ENCODE peak calls at places on chromosomes 16 and 17, in five cellular contexts. K is neural crest cell; S is ovary; M is AG10803; E is CD4-positive, alpha-beta T cell. R is an unnamed sample.
A peak's percentile ranks its signal among the peaks of the same experiment; 100 is the strongest.

GRCh38 chr16:54171855-54172537 is 114.6 kb downstream of the IRX3 start:
- DNase-seq in K (no peak), S (no peak), M (peak; percentile 66), E (no peak), R (no peak)

GRCh38 chr17:30600830-30601494 is 123.8 kb downstream of the GOSR1 start:
- DNase-seq in K (no peak), S (peak; percentile 22), M (peak; percentile 9), E (peak; percentile 5), R (no peak)

GRCh38 chr17:65554568-65555223 is 6.8 kb downstream of the AXIN2 start:
- DNase-seq in K (no peak), S (peak; percentile 33), M (peak; percentile 75), E (no peak), R (no peak)

GRCh38 chr17:63760771-63761539 is 12.4 kb downstream of the CCDC47 start:
- DNase-seq in K (no peak), S (no peak), M (no peak), E (no peak), R (no peak)

GRCh38 chr17:27546624-27547300 is 84.2 kb upstream of the LGALS9 start:
- DNase-seq in K (no peak), S (no peak), M (no peak), E (no peak), R (no peak)

GRCh38 chr17:76726766-76727718 is at the start of gene METTL23:
- DNase-seq in K (peak; percentile 61), S (peak; percentile 91), M (peak; percentile 75), E (peak; percentile 75), R (peak; percentile 70)

GRCh38 chr17:83186226-83186625 is 106.8 kb downstream of the METRNL start:
- DNase-seq in K (no peak), S (peak; percentile 31), M (no peak), E (no peak), R (no peak)

GRCh38 chr16:67542464-67542863 is 13.8 kb downstream of the RIPOR1 start:
- DNase-seq in K (no peak), S (peak; percentile 30), M (peak; percentile 81), E (peak; percentile 72), R (no peak)

GRCh38 chr17:67687541-67687940 is 30.2 kb upstream of the NOL11 start:
- DNase-seq in K (no peak), S (no peak), M (no peak), E (no peak), R (no peak)

GRCh38 chr16:49036126-49036525 is 245.5 kb downstream of the CBLN1 start:
- DNase-seq in K (no peak), S (no peak), M (no peak), E (no peak), R (no peak)

GRCh38 chr17:78998311-78999055 is 11.1 kb downstream of the CANT1 start:
- DNase-seq in K (no peak), S (peak; percentile 43), M (no peak), E (no peak), R (no peak)

GRCh38 chr17:80187493-80187892 is 17.7 kb downstream of the CARD14 start:
- DNase-seq in K (no peak), S (peak; percentile 54), M (peak; percentile 29), E (no peak), R (no peak)

GRCh38 chr16:14286381-14287230 is 215.5 kb downstream of the MRTFB start:
- DNase-seq in K (no peak), S (no peak), M (no peak), E (peak; percentile 24), R (no peak)

GRCh38 chr16:53257001-53257400 is 177.3 kb upstream of the RBL2 start:
- DNase-seq in K (no peak), S (no peak), M (peak; percentile 69), E (no peak), R (no peak)

GRCh38 chr16:17529982-17530760 is 59.4 kb upstream of the XYLT1 start:
- DNase-seq in K (no peak), S (no peak), M (no peak), E (peak; percentile 27), R (no peak)

GRCh38 chr17:42819939-42820535 is 4.0 kb downstream of the BECN1 start:
- DNase-seq in K (peak; percentile 65), S (no peak), M (peak; percentile 38), E (peak; percentile 57), R (peak; percentile 28)

GRCh38 chr17:12853921-12854320 is 64.6 kb downstream of the ARHGAP44 start:
- DNase-seq in K (no peak), S (no peak), M (no peak), E (no peak), R (no peak)

GRCh38 chr16:14427371-14427948 is 202.6 kb downstream of the PARN start:
- DNase-seq in K (no peak), S (no peak), M (peak; percentile 29), E (no peak), R (no peak)

GRCh38 chr17:81510798-81511549 is 1.6 kb downstream of the ACTG1 start:
- DNase-seq in K (no peak), S (peak; percentile 44), M (no peak), E (peak; percentile 54), R (no peak)

GRCh38 chr17:43453331-43453812 is 30.4 kb upstream of the DHX8 start:
- DNase-seq in K (no peak), S (peak; percentile 34), M (no peak), E (no peak), R (no peak)

GRCh38 chr16:8655184-8655717 is 19.2 kb upstream of the ABAT start:
- DNase-seq in K (peak; percentile 32), S (no peak), M (peak; percentile 4), E (no peak), R (no peak)

GRCh38 chr17:67606471-67606870 is 111.3 kb upstream of the NOL11 start:
- DNase-seq in K (no peak), S (peak; percentile 41), M (no peak), E (no peak), R (no peak)

GRCh38 chr16:48030926-48031325 is 124.9 kb downstream of the ABCC12 start:
- DNase-seq in K (no peak), S (no peak), M (no peak), E (no peak), R (no peak)

GRCh38 chr16:86872833-86873232 is 294.5 kb downstream of the FOXL1 start:
- DNase-seq in K (no peak), S (no peak), M (no peak), E (no peak), R (no peak)

GRCh38 chr17:78248051-78248914 is 16.9 kb downstream of the TMEM235 start:
- DNase-seq in K (no peak), S (no peak), M (no peak), E (no peak), R (no peak)

GRCh38 chr17:82489851-82490511 is 29.6 kb upstream of the FOXK2 start:
- DNase-seq in K (no peak), S (no peak), M (no peak), E (no peak), R (no peak)

GRCh38 chr17:2025622-2026309 is 632 bp upstream of the RTN4RL1 start:
- DNase-seq in K (peak; percentile 67), S (peak; percentile 79), M (peak; percentile 55), E (no peak), R (peak; percentile 64)

GRCh38 chr17:78176548-78177025 is 8.2 kb downstream of the SYNGR2 start:
- DNase-seq in K (peak; percentile 71), S (peak; percentile 68), M (peak; percentile 32), E (peak; percentile 77), R (peak; percentile 74)

GRCh38 chr17:77833769-77834168 is 124.7 kb upstream of the TNRC6C start:
- DNase-seq in K (no peak), S (no peak), M (no peak), E (no peak), R (no peak)

GRCh38 chr16:83305092-83305491 is 502.7 kb upstream of the HSBP1 start:
- DNase-seq in K (no peak), S (no peak), M (peak; percentile 95), E (no peak), R (no peak)

GRCh38 chr16:88886915-88887521 is 20.6 kb upstream of the PABPN1L start:
- DNase-seq in K (no peak), S (peak; percentile 49), M (peak; percentile 59), E (no peak), R (no peak)

GRCh38 chr17:8124350-8125195 is 667 bp upstream of the HES7 start:
- DNase-seq in K (peak; percentile 13), S (no peak), M (peak; percentile 34), E (no peak), R (no peak)

GRCh38 chr17:63542942-63543821 is 7.1 kb upstream of the DCAF7 start:
- DNase-seq in K (no peak), S (no peak), M (no peak), E (no peak), R (no peak)

GRCh38 chr16:1983544-1984346 is at the start of gene GFER:
- DNase-seq in K (peak; percentile 95), S (peak; percentile 83), M (peak; percentile 92), E (peak; percentile 48), R (peak; percentile 88)

GRCh38 chr17:82060614-82061013 is 5.0 kb downstream of the DUS1L start:
- DNase-seq in K (no peak), S (no peak), M (no peak), E (no peak), R (no peak)

DNA sequence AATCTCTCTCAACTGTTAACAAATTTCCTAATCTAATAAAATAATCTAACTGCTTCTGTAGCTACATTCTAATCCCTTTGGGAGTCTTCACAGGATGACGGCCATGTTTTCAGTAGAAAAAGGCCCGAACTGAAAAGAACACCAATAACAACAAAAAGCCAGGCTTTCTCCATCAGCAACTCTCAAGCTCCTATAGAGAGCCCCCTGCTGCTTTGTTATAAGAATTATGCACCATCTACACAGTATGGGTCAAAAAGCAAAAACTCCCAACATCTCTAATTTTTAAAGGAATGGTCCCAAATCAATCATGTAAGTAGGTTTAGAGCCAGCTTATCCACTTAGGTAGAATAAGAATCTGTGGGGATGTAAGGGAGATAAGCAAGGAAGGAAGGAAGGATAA is 163.6 kb upstream of the C17orf78 start:
- DNase-seq in K (no peak), S (no peak), M (no peak), E (no peak), R (no peak)
- TF ChIP-seq CTCF in K (no peak), S (no peak), M (peak; percentile 23), E (no peak), R (peak; percentile 27)

GRCh38 chr16:85239239-85239638 is 127.0 kb upstream of the CIBAR2 start:
- DNase-seq in K (no peak), S (peak; percentile 49), M (no peak), E (no peak), R (no peak)

GRCh38 chr16:85235988-85236831 is 123.9 kb upstream of the CIBAR2 start:
- DNase-seq in K (no peak), S (peak; percentile 77), M (no peak), E (no peak), R (no peak)

GRCh38 chr16:85239871-85240270 is 127.6 kb upstream of the CIBAR2 start:
- DNase-seq in K (no peak), S (no peak), M (no peak), E (no peak), R (no peak)

GRCh38 chr16:85237817-85238216 is 125.5 kb upstream of the CIBAR2 start:
- DNase-seq in K (no peak), S (peak; percentile 39), M (no peak), E (no peak), R (no peak)

GRCh38 chr16:85238233-85238647 is 126.0 kb upstream of the CIBAR2 start:
- DNase-seq in K (no peak), S (peak; percentile 98), M (peak; percentile 93), E (no peak), R (no peak)
- TF ChIP-seq CTCF in K (no peak), S (peak; percentile 28), M (peak; percentile 31), E (no peak), R (no peak)

GRCh38 chr17:50266384-50267073 is 7.7 kb upstream of the TMEM92 start:
- DNase-seq in K (no peak), S (peak; percentile 82), M (peak; percentile 86), E (no peak), R (no peak)
- TF ChIP-seq CTCF in K (no peak), S (no peak), M (peak; percentile 35), E (no peak), R (no peak)

GRCh38 chr17:34443832-34444469 is 80.9 kb upstream of the CCL1 start:
- DNase-seq in K (peak; percentile 14), S (no peak), M (no peak), E (no peak), R (no peak)
- TF ChIP-seq CTCF in K (peak; percentile 47), S (no peak), M (peak; percentile 16), E (no peak), R (peak; percentile 54)

R was measured in progenitor cell of endocrine pancreas.